ENCODE peak calls at places on chromosomes 3 and 15, in six cellular contexts. One of them, this sample, is unnamed.

GRCh38 chr3:75978686-75979085 is 193.3 kb upstream of the ZNF717 start:
- DNase-seq in GM12878: no peak
- DNase-seq in GM23248: peak; percentile 76
- DNase-seq in CD8-positive, alpha-beta T cell: no peak
- DNase-seq in testis: no peak
- DNase-seq in psoas muscle: no peak
- DNase-seq in this sample: no peak

GRCh38 chr15:40217166-40217785 is 21.6 kb upstream of the PAK6 start:
- DNase-seq in testis: peak; percentile 71
- DNase-seq in CD8-positive, alpha-beta T cell: no peak
- DNase-seq in psoas muscle: peak; percentile 10
- DNase-seq in GM12878: peak; percentile 26
- DNase-seq in GM23248: peak; percentile 70
- DNase-seq in this sample: peak; percentile 70

GRCh38 chr3:16476636-16477035 is 36.9 kb downstream of the RFTN1 start:
- DNase-seq in CD8-positive, alpha-beta T cell: no peak
- DNase-seq in psoas muscle: no peak
- DNase-seq in testis: no peak
- DNase-seq in GM12878: no peak
- DNase-seq in GM23248: peak; percentile 77
- DNase-seq in this sample: no peak

GRCh38 chr15:29024681-29025080 is 138.9 kb downstream of the APBA2 start:
- DNase-seq in CD8-positive, alpha-beta T cell: no peak
- DNase-seq in GM12878: no peak
- DNase-seq in testis: no peak
- DNase-seq in GM23248: no peak
- DNase-seq in psoas muscle: no peak
- DNase-seq in this sample: no peak

GRCh38 chr3:66997560-66998074 is 490 bp upstream of the KBTBD8 start:
- DNase-seq in testis: peak; percentile 25
- DNase-seq in CD8-positive, alpha-beta T cell: no peak
- DNase-seq in GM23248: peak; percentile 82
- DNase-seq in GM12878: no peak
- DNase-seq in psoas muscle: peak; percentile 9
- DNase-seq in this sample: no peak

GRCh38 chr15:100383302-100384107 is 41.7 kb upstream of the ADAMTS17 start:
- DNase-seq in psoas muscle: no peak
- DNase-seq in testis: peak; percentile 52
- DNase-seq in GM12878: no peak
- DNase-seq in GM23248: peak; percentile 10
- DNase-seq in CD8-positive, alpha-beta T cell: no peak
- DNase-seq in this sample: peak; percentile 65

GRCh38 chr15:100704281-100705055 is 102.1 kb downstream of the ASB7 start:
- DNase-seq in psoas muscle: no peak
- DNase-seq in GM23248: peak; percentile 97
- DNase-seq in testis: no peak
- DNase-seq in CD8-positive, alpha-beta T cell: no peak
- DNase-seq in GM12878: no peak
- DNase-seq in this sample: no peak

GRCh38 chr3:10224794-10225660 is 23.2 kb upstream of the TATDN2 start:
- DNase-seq in GM23248: peak; percentile 85
- DNase-seq in testis: peak; percentile 77
- DNase-seq in psoas muscle: peak; percentile 64
- DNase-seq in GM12878: no peak
- DNase-seq in CD8-positive, alpha-beta T cell: peak; percentile 80
- DNase-seq in this sample: peak; percentile 79

GRCh38 chr3:11386413-11387155 is 114.4 kb downstream of the ATG7 start:
- DNase-seq in GM12878: no peak
- DNase-seq in psoas muscle: no peak
- DNase-seq in GM23248: no peak
- DNase-seq in testis: no peak
- DNase-seq in CD8-positive, alpha-beta T cell: no peak
- DNase-seq in this sample: no peak

GRCh38 chr3:13707456-13707855 is 158.5 kb downstream of the FBLN2 start:
- DNase-seq in GM12878: no peak
- DNase-seq in psoas muscle: no peak
- DNase-seq in testis: peak; percentile 3
- DNase-seq in CD8-positive, alpha-beta T cell: peak; percentile 19
- DNase-seq in GM23248: no peak
- DNase-seq in this sample: no peak

GRCh38 chr3:11847607-11848006 is 922 bp upstream of the TAMM41 start:
- DNase-seq in GM12878: no peak
- DNase-seq in psoas muscle: no peak
- DNase-seq in CD8-positive, alpha-beta T cell: peak; percentile 56
- DNase-seq in GM23248: peak; percentile 3
- DNase-seq in testis: no peak
- DNase-seq in this sample: no peak

GRCh38 chr3:28267984-28268849 is 26.8 kb downstream of the CMC1 start:
- DNase-seq in GM12878: no peak
- DNase-seq in testis: no peak
- DNase-seq in psoas muscle: no peak
- DNase-seq in CD8-positive, alpha-beta T cell: no peak
- DNase-seq in GM23248: no peak
- DNase-seq in this sample: peak; percentile 20

GRCh38 chr3:97821810-97822775 is at the start of gene CRYBG3:
- DNase-seq in GM12878: peak; percentile 40
- DNase-seq in CD8-positive, alpha-beta T cell: peak; percentile 89
- DNase-seq in GM23248: peak; percentile 96
- DNase-seq in testis: peak; percentile 82
- DNase-seq in psoas muscle: peak; percentile 85
- DNase-seq in this sample: peak; percentile 86

GRCh38 chr3:34955684-34956083 is 683.6 kb upstream of the ARPP21 start:
- DNase-seq in CD8-positive, alpha-beta T cell: no peak
- DNase-seq in psoas muscle: no peak
- DNase-seq in testis: no peak
- DNase-seq in GM23248: no peak
- DNase-seq in GM12878: no peak
- DNase-seq in this sample: no peak

GRCh38 chr3:143822374-143822773 is 25.9 kb downstream of the SLC9A9 start:
- DNase-seq in GM23248: no peak
- DNase-seq in GM12878: no peak
- DNase-seq in testis: no peak
- DNase-seq in CD8-positive, alpha-beta T cell: no peak
- DNase-seq in psoas muscle: no peak
- DNase-seq in this sample: no peak

GRCh38 chr3:11276901-11277300 is 4.7 kb downstream of the ATG7 start:
- DNase-seq in CD8-positive, alpha-beta T cell: no peak
- DNase-seq in GM12878: no peak
- DNase-seq in testis: no peak
- DNase-seq in psoas muscle: no peak
- DNase-seq in GM23248: peak; percentile 22
- DNase-seq in this sample: no peak

GRCh38 chr3:78917541-78917940 is 850.3 kb downstream of the ROBO1 start:
- DNase-seq in GM12878: no peak
- DNase-seq in CD8-positive, alpha-beta T cell: no peak
- DNase-seq in psoas muscle: no peak
- DNase-seq in testis: no peak
- DNase-seq in GM23248: no peak
- DNase-seq in this sample: no peak

GRCh38 chr3:22608721-22609120 is 594.4 kb upstream of the UBE2E2 start:
- DNase-seq in psoas muscle: no peak
- DNase-seq in CD8-positive, alpha-beta T cell: no peak
- DNase-seq in GM23248: no peak
- DNase-seq in GM12878: no peak
- DNase-seq in testis: no peak
- DNase-seq in this sample: no peak

GRCh38 chr3:126926684-126927404 is 56.1 kb upstream of the PLXNA1 start:
- DNase-seq in GM12878: no peak
- DNase-seq in GM23248: peak; percentile 98
- DNase-seq in psoas muscle: peak; percentile 80
- DNase-seq in CD8-positive, alpha-beta T cell: no peak
- DNase-seq in testis: peak; percentile 32
- DNase-seq in this sample: peak; percentile 58

GRCh38 chr3:136149569-136150136 is 46.5 kb downstream of the MSL2 start:
- DNase-seq in GM23248: peak; percentile 54
- DNase-seq in GM12878: no peak
- DNase-seq in testis: no peak
- DNase-seq in psoas muscle: no peak
- DNase-seq in CD8-positive, alpha-beta T cell: no peak
- DNase-seq in this sample: no peak

DNA sequence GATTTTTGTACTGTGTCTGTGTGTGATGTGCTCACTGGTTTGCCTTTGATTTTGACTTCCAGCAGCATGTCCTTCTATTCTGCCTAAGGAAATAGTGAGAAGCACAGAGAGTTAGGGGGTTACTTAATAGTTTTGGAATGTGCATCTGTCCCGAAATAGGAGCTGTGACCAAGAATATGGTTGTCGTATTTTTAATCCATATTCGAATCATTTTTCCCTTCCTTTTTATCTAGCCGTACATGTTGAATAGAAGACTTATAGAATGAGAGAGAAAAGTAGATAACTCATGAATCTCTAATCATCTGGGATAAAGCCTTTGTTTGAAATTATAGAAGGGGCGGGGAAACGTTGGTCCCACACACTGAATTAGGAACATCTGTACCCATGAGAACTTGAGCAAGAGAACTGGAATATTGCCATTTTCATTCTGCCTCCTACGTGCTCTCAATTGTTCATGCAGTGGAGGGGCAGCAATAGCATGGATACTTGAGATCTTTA is 23.6 kb downstream of the CRTC3 start:
- DNase-seq in testis: no peak
- DNase-seq in CD8-positive, alpha-beta T cell: no peak
- DNase-seq in GM23248: peak; percentile 90
- DNase-seq in GM12878: no peak
- DNase-seq in psoas muscle: no peak
- DNase-seq in this sample: peak; percentile 35
- H3K4me1 ChIP-seq in testis: peaks cover 40% of the 10 kb centered on the region
- H3K4me1 ChIP-seq in CD8-positive, alpha-beta T cell: peaks cover 21% of the 10 kb centered on the region
- H3K4me1 ChIP-seq in GM23248: peaks cover 49% of the 10 kb centered on the region
- H3K4me1 ChIP-seq in GM12878: peaks cover 29% of the 10 kb centered on the region
- H3K4me1 ChIP-seq in psoas muscle: peaks cover 54% of the 10 kb centered on the region
- H3K4me1 ChIP-seq in this sample: peaks cover 35% of the 10 kb centered on the region

GRCh38 chr3:186467969-186468368 is 76.2 kb downstream of the CRYGS start:
- DNase-seq in testis: no peak
- DNase-seq in GM23248: no peak
- DNase-seq in GM12878: no peak
- DNase-seq in CD8-positive, alpha-beta T cell: no peak
- DNase-seq in psoas muscle: no peak
- DNase-seq in this sample: no peak
- H3K4me1 ChIP-seq in testis: peaks cover 4% of the 10 kb centered on the region
- H3K4me1 ChIP-seq in GM23248: peaks cover 4% of the 10 kb centered on the region
- H3K4me1 ChIP-seq in GM12878: no peaks in the 10 kb centered on the region
- H3K4me1 ChIP-seq in CD8-positive, alpha-beta T cell: no peaks in the 10 kb centered on the region
- H3K4me1 ChIP-seq in psoas muscle: no peaks in the 10 kb centered on the region
- H3K4me1 ChIP-seq in this sample: no peaks in the 10 kb centered on the region

GRCh38 chr3:194314669-194315068 is 36.5 kb downstream of the CPN2 start:
- DNase-seq in CD8-positive, alpha-beta T cell: no peak
- DNase-seq in psoas muscle: no peak
- DNase-seq in testis: no peak
- DNase-seq in GM12878: no peak
- DNase-seq in GM23248: no peak
- DNase-seq in this sample: no peak

GRCh38 chr3:194313642-194314430 is 37.3 kb downstream of the CPN2 start:
- DNase-seq in CD8-positive, alpha-beta T cell: no peak
- DNase-seq in GM12878: no peak
- DNase-seq in GM23248: peak; percentile 37
- DNase-seq in testis: peak; percentile 70
- DNase-seq in psoas muscle: peak; percentile 83
- DNase-seq in this sample: peak; percentile 44

GRCh38 chr3:194316918-194317317 is 34.2 kb downstream of the CPN2 start:
- DNase-seq in psoas muscle: no peak
- DNase-seq in CD8-positive, alpha-beta T cell: no peak
- DNase-seq in testis: no peak
- DNase-seq in GM12878: no peak
- DNase-seq in GM23248: no peak
- DNase-seq in this sample: no peak

GRCh38 chr3:194315965-194316361 is 35.2 kb downstream of the CPN2 start:
- DNase-seq in CD8-positive, alpha-beta T cell: no peak
- DNase-seq in psoas muscle: no peak
- DNase-seq in testis: no peak
- DNase-seq in GM12878: no peak
- DNase-seq in GM23248: peak; percentile 74
- DNase-seq in this sample: no peak

DNA sequence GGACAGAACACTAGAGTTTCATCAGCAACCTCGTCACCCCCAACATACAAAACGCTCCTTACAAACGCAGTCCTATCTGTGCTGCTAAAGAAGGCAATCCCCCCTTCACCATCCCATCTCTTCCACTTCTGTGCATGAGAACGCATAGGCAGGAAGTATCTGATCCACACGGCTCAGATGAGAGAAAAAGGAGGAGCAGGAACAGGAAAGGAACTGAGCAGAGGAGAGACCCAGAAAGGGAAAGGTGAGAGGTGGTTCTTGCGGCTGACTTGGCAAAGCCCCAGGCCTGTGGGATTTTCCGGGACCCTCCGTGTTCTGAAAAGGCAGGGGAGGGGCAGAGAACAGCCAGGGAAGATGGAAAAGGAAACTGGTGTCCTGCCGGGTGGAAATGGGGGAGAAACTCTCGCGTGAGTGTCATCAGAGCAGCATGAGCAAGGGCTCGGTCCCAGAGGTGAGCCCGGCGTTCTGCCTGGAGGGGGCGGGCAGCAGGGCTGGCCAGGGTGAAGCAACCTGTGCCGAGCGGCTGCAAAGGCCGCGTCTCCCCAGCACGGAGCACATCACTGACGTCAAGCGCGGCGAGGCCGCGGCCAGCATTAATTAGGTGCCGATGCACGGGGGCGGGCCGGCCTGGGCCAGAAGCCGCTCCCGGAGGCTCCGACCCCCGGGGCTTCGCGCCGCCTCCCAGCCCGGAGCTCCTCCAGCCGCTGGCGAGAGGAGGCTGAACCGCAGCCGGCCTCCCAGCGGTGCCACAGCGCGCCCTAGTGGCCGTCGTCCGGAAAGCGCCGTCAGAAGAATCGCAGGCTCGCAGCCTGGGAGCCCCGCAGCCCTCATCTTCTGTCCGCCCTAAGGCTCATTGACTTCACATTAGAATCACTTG is 35.8 kb downstream of the CPN2 start:
- DNase-seq in testis: peak; percentile 85
- DNase-seq in psoas muscle: peak; percentile 88
- DNase-seq in GM23248: peak; percentile 88
- DNase-seq in GM12878: peak; percentile 38
- DNase-seq in CD8-positive, alpha-beta T cell: peak; percentile 90
- DNase-seq in this sample: peak; percentile 83
- H3K4me1 ChIP-seq in testis: peaks cover 28% of the 10 kb centered on the region
- H3K4me1 ChIP-seq in psoas muscle: peaks cover 7% of the 10 kb centered on the region
- H3K4me1 ChIP-seq in GM23248: no peaks in the 10 kb centered on the region
- H3K4me1 ChIP-seq in GM12878: peaks cover 6% of the 10 kb centered on the region
- H3K4me1 ChIP-seq in CD8-positive, alpha-beta T cell: peaks cover 11% of the 10 kb centered on the region
- H3K4me1 ChIP-seq in this sample: peaks cover 38% of the 10 kb centered on the region

GRCh38 chr15:67174446-67174845 is 80.0 kb downstream of the AAGAB start:
- DNase-seq in GM23248: no peak
- DNase-seq in GM12878: no peak
- DNase-seq in CD8-positive, alpha-beta T cell: no peak
- DNase-seq in psoas muscle: no peak
- DNase-seq in testis: no peak
- DNase-seq in this sample: no peak

GRCh38 chr15:67173015-67173414 is 81.4 kb downstream of the AAGAB start:
- DNase-seq in GM12878: no peak
- DNase-seq in CD8-positive, alpha-beta T cell: no peak
- DNase-seq in psoas muscle: no peak
- DNase-seq in testis: no peak
- DNase-seq in GM23248: no peak
- DNase-seq in this sample: no peak

GRCh38 chr15:67172172-67172571 is 82.3 kb downstream of the AAGAB start:
- DNase-seq in CD8-positive, alpha-beta T cell: no peak
- DNase-seq in psoas muscle: no peak
- DNase-seq in testis: no peak
- DNase-seq in GM12878: no peak
- DNase-seq in GM23248: peak; percentile 49
- DNase-seq in this sample: no peak

GRCh38 chr15:67174864-67175573 is 79.4 kb downstream of the AAGAB start:
- DNase-seq in testis: no peak
- DNase-seq in CD8-positive, alpha-beta T cell: no peak
- DNase-seq in psoas muscle: no peak
- DNase-seq in GM12878: no peak
- DNase-seq in GM23248: peak; percentile 65
- DNase-seq in this sample: no peak

GRCh38 chr15:67173786-67174185 is 80.7 kb downstream of the AAGAB start:
- DNase-seq in CD8-positive, alpha-beta T cell: no peak
- DNase-seq in psoas muscle: no peak
- DNase-seq in testis: no peak
- DNase-seq in GM23248: no peak
- DNase-seq in GM12878: no peak
- DNase-seq in this sample: no peak
- H3K4me1 ChIP-seq in CD8-positive, alpha-beta T cell: no peaks in the 10 kb centered on the region
- H3K4me1 ChIP-seq in psoas muscle: peaks cover 89% of the 10 kb centered on the region
- H3K4me1 ChIP-seq in testis: no peaks in the 10 kb centered on the region
- H3K4me1 ChIP-seq in GM23248: peaks cover 42% of the 10 kb centered on the region
- H3K4me1 ChIP-seq in GM12878: peaks cover 21% of the 10 kb centered on the region
- H3K4me1 ChIP-seq in this sample: peaks cover 15% of the 10 kb centered on the region

This sample was measured in body of pancreas.